ENCODE peak calls at places on chromosomes 2 and 18, in seven cellular contexts. N is heart right ventricle, C is OCI-LY7, W is mucosa of descending colon, K is GM23338, B is PC-3, G is AG10803. Z is an unnamed sample.

GRCh38 chr2:165745916-165746315 is 48.1 kb downstream of the GALNT3 start:
- DNase-seq in N (no peak), C (no peak), W (no peak), K (no peak), B (peak; percentile 37), G (peak; percentile 64), Z (peak; percentile 69)

GRCh38 chr2:172095146-172095904 is 7.4 kb downstream of the DLX2 start:
- DNase-seq in N (no peak), C (peak; percentile 27), W (peak; percentile 71), K (peak; percentile 85), B (peak; percentile 91), G (peak; percentile 95), Z (peak; percentile 59)

GRCh38 chr2:72012886-72013574 is 134.6 kb downstream of the CYP26B1 start:
- DNase-seq in N (no peak), C (no peak), W (no peak), K (no peak), B (no peak), G (no peak), Z (no peak)

GRCh38 chr2:174939046-174939445 is 66.1 kb downstream of the CHN1 start:
- DNase-seq in N (no peak), C (no peak), W (no peak), K (no peak), B (peak; percentile 67), G (peak; percentile 62), Z (peak; percentile 71)

GRCh38 chr2:207632575-207633492 is 7.6 kb upstream of the METTL21A start:
- DNase-seq in N (no peak), C (no peak), W (no peak), K (no peak), B (peak; percentile 97), G (peak; percentile 55), Z (no peak)

GRCh38 chr2:69026026-69026425 is 13.0 kb downstream of the ANTXR1 start:
- DNase-seq in N (peak; percentile 41), C (peak; percentile 34), W (peak; percentile 74), K (peak; percentile 79), B (peak; percentile 80), G (no peak), Z (peak; percentile 41)

GRCh38 chr2:112075490-112076260 is 20.6 kb downstream of the TMEM87B start:
- DNase-seq in N (no peak), C (no peak), W (no peak), K (no peak), B (peak; percentile 79), G (no peak), Z (peak; percentile 33)

GRCh38 chr2:134008837-134009236 is 245.0 kb upstream of the MGAT5 start:
- DNase-seq in N (no peak), C (no peak), W (no peak), K (no peak), B (no peak), G (no peak), Z (no peak)

GRCh38 chr2:57937456-57937855 is 109.2 kb upstream of the VRK2 start:
- DNase-seq in N (no peak), C (no peak), W (no peak), K (no peak), B (no peak), G (peak; percentile 4), Z (no peak)

GRCh38 chr18:35862115-35862640 is 110.3 kb upstream of the RMP24 start:
- DNase-seq in N (no peak), C (no peak), W (no peak), K (peak; percentile 28), B (no peak), G (no peak), Z (no peak)

DNA sequence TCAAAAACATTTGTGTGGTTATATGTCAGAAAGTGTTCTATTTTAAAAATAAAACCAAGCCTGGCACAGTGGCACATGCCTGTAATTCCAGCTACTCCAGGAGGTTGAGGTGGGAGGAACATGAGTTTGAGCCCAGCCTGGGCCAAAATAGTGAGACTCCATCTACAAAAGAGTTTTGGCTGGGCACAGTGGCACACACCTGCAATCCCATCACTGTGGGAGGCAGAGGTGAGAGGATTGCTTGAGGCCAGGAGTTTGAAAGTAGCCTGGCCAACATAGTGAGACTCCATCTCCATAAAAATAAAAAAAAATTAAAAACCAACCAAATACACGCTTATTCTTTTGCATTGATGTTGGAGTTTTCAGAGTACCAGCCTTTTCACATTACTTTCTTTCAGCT is 9.6 kb downstream of the ANKRD12 start:
- DNase-seq in N (no peak), C (no peak), W (no peak), K (no peak), B (no peak), G (no peak), Z (no peak)
- H3K4me3 ChIP-seq in N (no peak overlapping the region), C (no peak overlapping the region), W (no peak overlapping the region), K (no peak overlapping the region), B (no peak overlapping the region), G (no peak overlapping the region), Z (no peak overlapping the region)

GRCh38 chr2:167336213-167336612 is 447.9 kb downstream of the XIRP2 start:
- DNase-seq in N (no peak), C (no peak), W (no peak), K (peak; percentile 44), B (no peak), G (no peak), Z (no peak)

GRCh38 chr2:167345559-167345958 is 457.3 kb downstream of the XIRP2 start:
- DNase-seq in N (no peak), C (no peak), W (no peak), K (no peak), B (no peak), G (no peak), Z (no peak)

GRCh38 chr2:167335627-167336026 is 447.3 kb downstream of the XIRP2 start:
- DNase-seq in N (no peak), C (no peak), W (peak; percentile 24), K (no peak), B (peak; percentile 79), G (no peak), Z (peak; percentile 47)

GRCh38 chr2:167342769-167343168 is 454.5 kb downstream of the XIRP2 start:
- DNase-seq in N (no peak), C (no peak), W (no peak), K (peak; percentile 58), B (peak; percentile 23), G (no peak), Z (peak; percentile 18)

DNA sequence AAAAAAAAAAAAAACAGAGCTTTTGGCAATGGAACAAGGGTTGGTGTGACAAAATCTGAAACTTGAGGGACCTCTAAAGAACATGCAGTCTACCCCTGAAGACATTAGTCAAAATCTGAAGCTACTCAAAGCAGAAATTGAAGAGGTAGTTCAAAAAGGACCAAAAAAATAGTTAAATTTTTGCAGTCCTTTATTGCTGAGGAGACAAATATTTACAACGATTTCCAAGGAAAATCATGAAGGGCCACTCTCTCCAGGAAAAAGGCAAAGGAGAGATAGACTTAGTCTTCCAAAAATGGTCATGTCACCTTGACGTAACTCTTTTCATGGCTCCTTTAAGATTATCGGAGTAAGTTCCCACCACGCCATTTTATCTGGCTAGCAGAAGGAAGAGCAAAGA is 452.0 kb downstream of the XIRP2 start:
- DNase-seq in N (no peak), C (no peak), W (no peak), K (no peak), B (no peak), G (no peak), Z (no peak)
- H3K4me3 ChIP-seq in N (no peak overlapping the region), C (no peak overlapping the region), W (no peak overlapping the region), K (no peak overlapping the region), B (no peak overlapping the region), G (no peak overlapping the region), Z (no peak overlapping the region)

GRCh38 chr18:25289040-25289631 is 62.8 kb downstream of the ZNF521 start:
- DNase-seq in N (peak; percentile 7), C (no peak), W (peak; percentile 9), K (no peak), B (peak; percentile 84), G (peak; percentile 96), Z (peak; percentile 95)
- H3K4me3 ChIP-seq in N (no peak overlapping the region), C (no peak overlapping the region), W (no peak overlapping the region), K (no peak overlapping the region), B (peak overlapping the region; percentile 49), G (peak overlapping the region; percentile 30), Z (peak overlapping the region; percentile 16)

GRCh38 chr2:226984461-226985226 is 148.8 kb downstream of the RHBDD1 start:
- DNase-seq in N (no peak), C (peak; percentile 83), W (no peak), K (no peak), B (no peak), G (no peak), Z (no peak)
- H3K4me3 ChIP-seq in N (no peak overlapping the region), C (peak overlapping the region; percentile 33), W (no peak overlapping the region), K (no peak overlapping the region), B (no peak overlapping the region), G (no peak overlapping the region), Z (no peak overlapping the region)

GRCh38 chr2:179931502-179931901 is 70.1 kb upstream of the ZNF385B start:
- DNase-seq in N (no peak), C (no peak), W (no peak), K (no peak), B (no peak), G (no peak), Z (no peak)
- H3K4me3 ChIP-seq in N (no peak overlapping the region), C (no peak overlapping the region), W (no peak overlapping the region), K (no peak overlapping the region), B (no peak overlapping the region), G (no peak overlapping the region), Z (no peak overlapping the region)

GRCh38 chr2:225140761-225141160 is 98.5 kb upstream of the DOCK10 start:
- DNase-seq in N (no peak), C (no peak), W (no peak), K (no peak), B (no peak), G (peak; percentile 10), Z (no peak)
- H3K4me3 ChIP-seq in N (no peak overlapping the region), C (no peak overlapping the region), W (no peak overlapping the region), K (no peak overlapping the region), B (no peak overlapping the region), G (no peak overlapping the region), Z (no peak overlapping the region)

GRCh38 chr2:43826305-43827250 is 12.1 kb downstream of the ABCG5 start:
- DNase-seq in N (no peak), C (no peak), W (no peak), K (no peak), B (no peak), G (no peak), Z (no peak)

GRCh38 chr2:43837033-43837432 is 1.6 kb downstream of the ABCG5 start:
- DNase-seq in N (no peak), C (no peak), W (no peak), K (no peak), B (no peak), G (no peak), Z (no peak)

GRCh38 chr2:43837831-43838559 is 644 bp downstream of the ABCG5 start:
- DNase-seq in N (no peak), C (no peak), W (no peak), K (no peak), B (no peak), G (no peak), Z (no peak)

GRCh38 chr2:43831438-43832294 is 7.0 kb downstream of the ABCG5 start:
- DNase-seq in N (no peak), C (no peak), W (no peak), K (peak; percentile 55), B (no peak), G (no peak), Z (no peak)

GRCh38 chr2:43832457-43832856 is 6.2 kb downstream of the ABCG5 start:
- DNase-seq in N (no peak), C (no peak), W (no peak), K (peak; percentile 29), B (peak; percentile 19), G (peak; percentile 4), Z (peak; percentile 5)
- H3K4me3 ChIP-seq in N (no peak overlapping the region), C (no peak overlapping the region), W (no peak overlapping the region), K (peak overlapping the region; percentile 74), B (no peak overlapping the region), G (no peak overlapping the region), Z (no peak overlapping the region)

Z was measured in astrocyte of the spinal cord.